ENCODE peak calls at places on chromosomes 11 and 22, in seven cellular contexts. V is mesenchymal stem cell, U is neuronal stem cell, E is H1, M is mesendoderm, W is H9, T is trophoblast cell. F is an unnamed sample.

GRCh38 chr11:118998822-118999221 is 884 bp downstream of the CENATAC start:
- DNase-seq in W (peak; percentile 66), U (no peak), T (peak; percentile 81), E (no peak), M (peak; percentile 93), V (peak; percentile 68), F (peak; percentile 72)

GRCh38 chr11:95923730-95924413 is at the start of gene MTMR2:
- DNase-seq in E (peak; percentile 90), M (peak; percentile 91), V (peak; percentile 87), W (peak; percentile 88), T (peak; percentile 53), U (peak; percentile 76), F (peak; percentile 70)

GRCh38 chr11:122180435-122180834 is 64.4 kb upstream of the BLID start:
- DNase-seq in E (no peak), T (no peak), M (peak; percentile 58), V (peak; percentile 91), W (no peak), U (no peak), F (peak; percentile 98)

GRCh38 chr11:120068114-120068573 is 69.8 kb downstream of the TRIM29 start:
- DNase-seq in U (no peak), E (peak; percentile 29), V (peak; percentile 65), W (peak; percentile 15), M (no peak), T (no peak), F (peak; percentile 47)

GRCh38 chr11:67463680-67464410 is 5.2 kb downstream of the TMEM134 start:
- DNase-seq in T (peak; percentile 96), M (no peak), U (no peak), V (peak; percentile 43), W (peak; percentile 63), E (no peak), F (no peak)

GRCh38 chr11:1574256-1575242 is 2.5 kb upstream of the DUSP8 start:
- DNase-seq in V (peak; percentile 25), T (no peak), E (peak; percentile 85), U (no peak), W (peak; percentile 63), M (no peak), F (peak; percentile 23)

GRCh38 chr22:19667872-19668740 is 46.2 kb upstream of the SEPTIN5 start:
- DNase-seq in T (no peak), M (no peak), U (no peak), V (no peak), W (no peak), E (no peak), F (no peak)

GRCh38 chr22:23696326-23696851 is 5.6 kb downstream of the RGL4 start:
- DNase-seq in U (no peak), T (no peak), M (no peak), E (no peak), V (no peak), W (no peak), F (peak; percentile 56)

GRCh38 chr11:18765554-18765953 is 26.0 kb downstream of the PTPN5 start:
- DNase-seq in M (no peak), V (no peak), E (no peak), W (no peak), U (no peak), T (no peak), F (peak; percentile 14)

GRCh38 chr11:44746894-44747293 is 20.1 kb downstream of the TSPAN18 start:
- DNase-seq in V (no peak), U (no peak), T (no peak), M (no peak), E (no peak), W (peak; percentile 29), F (no peak)

GRCh38 chr22:40834628-40835027 is 15.5 kb upstream of the SLC25A17 start:
- DNase-seq in V (no peak), W (no peak), T (no peak), E (no peak), U (no peak), M (no peak), F (no peak)

GRCh38 chr22:19731736-19732135 is 8.4 kb downstream of the GP1BB start:
- DNase-seq in T (no peak), M (no peak), W (no peak), V (no peak), U (no peak), E (no peak), F (no peak)

GRCh38 chr22:37309221-37310074 is 27.1 kb downstream of the CYTH4 start:
- DNase-seq in W (no peak), T (no peak), E (no peak), U (no peak), M (no peak), V (peak; percentile 35), F (no peak)

GRCh38 chr11:46121328-46121723 is at the start of gene PHF21A:
- DNase-seq in V (peak; percentile 96), T (peak; percentile 81), W (peak; percentile 92), E (peak; percentile 91), U (peak; percentile 88), M (peak; percentile 96), F (peak; percentile 93)

GRCh38 chr11:113934797-113935196 is 30.2 kb downstream of the HTR3B start:
- DNase-seq in W (no peak), T (no peak), V (no peak), U (no peak), E (no peak), M (no peak), F (no peak)

GRCh38 chr11:73185680-73186293 is 32.3 kb upstream of the P2RY2 start:
- DNase-seq in V (peak; percentile 60), T (peak; percentile 68), W (no peak), M (no peak), E (no peak), U (no peak), F (peak; percentile 69)

GRCh38 chr22:38137876-38138687 is 27.6 kb upstream of the BAIAP2L2 start:
- DNase-seq in V (no peak), U (no peak), T (no peak), E (no peak), W (no peak), M (no peak), F (no peak)

GRCh38 chr11:36155301-36155700 is 133.9 kb downstream of the COMMD9 start:
- DNase-seq in V (no peak), U (no peak), W (no peak), T (no peak), E (no peak), M (no peak), F (no peak)

GRCh38 chr22:21753374-21754111 is 17.9 kb upstream of the YPEL1 start:
- DNase-seq in V (no peak), U (no peak), M (no peak), W (no peak), T (no peak), E (no peak), F (no peak)

GRCh38 chr11:18733202-18733601 is 7.2 kb upstream of the IGSF22 start:
- DNase-seq in U (no peak), V (no peak), T (no peak), W (no peak), E (no peak), M (no peak), F (no peak)

GRCh38 chr11:65695459-65696241 is 16.4 kb upstream of the KAT5 start:
- DNase-seq in T (no peak), E (no peak), W (no peak), M (no peak), U (no peak), V (no peak), F (no peak)

GRCh38 chr11:12494699-12495098 is 117.3 kb downstream of the PARVA start:
- DNase-seq in U (no peak), T (no peak), V (peak; percentile 26), E (no peak), M (peak; percentile 77), W (no peak), F (peak; percentile 72)

GRCh38 chr22:17920145-17920605 is 104.2 kb downstream of the MICAL3 start:
- DNase-seq in M (peak; percentile 92), E (no peak), W (peak; percentile 68), T (peak; percentile 86), U (no peak), V (peak; percentile 71), F (peak; percentile 62)

GRCh38 chr11:96035031-96035743 is 111.3 kb upstream of the MTMR2 start:
- DNase-seq in E (no peak), U (no peak), W (no peak), V (peak; percentile 64), T (no peak), M (peak; percentile 81), F (no peak)

GRCh38 chr11:124892131-124892530 is 5.5 kb downstream of the ROBO4 start:
- DNase-seq in M (no peak), U (no peak), V (no peak), T (no peak), E (no peak), W (no peak), F (no peak)

GRCh38 chr11:45664376-45665205 is 831 bp downstream of the CHST1 start:
- DNase-seq in U (no peak), V (no peak), M (no peak), E (peak; percentile 62), T (no peak), W (no peak), F (no peak)

DNA sequence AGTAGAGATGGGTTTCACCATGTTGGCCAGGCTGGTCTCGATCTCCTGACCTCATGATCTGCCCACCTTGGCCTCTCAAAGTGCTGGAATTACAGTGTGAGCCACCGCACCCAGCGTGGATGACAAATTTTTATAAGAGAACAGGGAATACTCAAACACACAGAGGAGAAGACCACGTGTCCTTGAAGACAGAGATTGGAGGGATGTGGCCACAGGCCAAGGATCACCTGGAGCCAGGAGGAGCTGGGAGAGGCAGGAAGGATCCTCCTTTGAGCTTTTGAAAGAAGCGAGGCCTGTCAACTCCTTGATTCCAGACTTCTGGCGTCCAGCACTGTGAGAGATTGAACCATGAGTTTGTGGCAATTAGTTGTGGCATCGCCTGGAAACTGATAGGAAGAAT is 1049.5 kb downstream of the TBC1D22A start:
- DNase-seq in W (no peak), E (no peak), T (no peak), U (no peak), M (no peak), V (no peak), F (no peak)
- H4K8ac ChIP-seq in W (no peak overlapping the region), E (no peak overlapping the region), T (no peak overlapping the region), U (no peak overlapping the region), M (no peak overlapping the region), V (no peak overlapping the region), F (no peak overlapping the region)

GRCh38 chr11:75566763-75567279 is 4.8 kb downstream of the SERPINH1 start:
- DNase-seq in E (no peak), U (no peak), W (no peak), M (no peak), T (no peak), V (no peak), F (no peak)
- H4K8ac ChIP-seq in E (no peak overlapping the region), U (no peak overlapping the region), W (no peak overlapping the region), M (no peak overlapping the region), T (no peak overlapping the region), V (no peak overlapping the region), F (no peak overlapping the region)

GRCh38 chr22:45421349-45422057 is 8.0 kb downstream of the RIBC2 start:
- DNase-seq in T (no peak), M (no peak), W (no peak), U (no peak), V (no peak), E (peak; percentile 32), F (no peak)
- H4K8ac ChIP-seq in T (no peak overlapping the region), M (no peak overlapping the region), W (no peak overlapping the region), U (no peak overlapping the region), V (no peak overlapping the region), E (no peak overlapping the region), F (no peak overlapping the region)

GRCh38 chr11:58591659-58592058 is 12.8 kb downstream of the ZFP91 start:
- DNase-seq in M (no peak), V (no peak), U (no peak), T (no peak), W (no peak), E (no peak), F (no peak)

GRCh38 chr11:58592760-58593472 is 14.1 kb downstream of the ZFP91 start:
- DNase-seq in M (no peak), V (no peak), U (no peak), T (no peak), E (no peak), W (no peak), F (no peak)

GRCh38 chr11:58582437-58582836 is 3.6 kb downstream of the ZFP91 start:
- DNase-seq in E (no peak), T (no peak), M (no peak), V (no peak), W (no peak), U (no peak), F (no peak)

GRCh38 chr11:58586998-58587397 is 8.1 kb downstream of the ZFP91 start:
- DNase-seq in W (no peak), T (no peak), E (no peak), M (no peak), V (no peak), U (no peak), F (no peak)
- H4K8ac ChIP-seq in W (no peak overlapping the region), T (no peak overlapping the region), E (no peak overlapping the region), M (no peak overlapping the region), V (no peak overlapping the region), U (no peak overlapping the region), F (no peak overlapping the region)